ENCODE peak calls at places on chromosomes 13 and 19, in ten cellular contexts. L is adrenal gland; X is progenitor cell of endocrine pancreas; Z is neural progenitor cell; V is retinal pigment epithelial cell; J is upper lobe of right lung; Y is CD4-positive, alpha-beta T cell; K is uterus; N is A673; E is HL-60. O is an unnamed sample.

GRCh38 chr19:11166281-11167142 is 10.9 kb upstream of the SPC24 start:
- DNase-seq in N (no peak), L (no peak), J (no peak), Y (no peak), V (no peak), K (peak; percentile 62), E (no peak), Z (no peak), X (no peak), O (no peak)

GRCh38 chr13:110663044-110663443 is 42.9 kb downstream of the CARS2 start:
- DNase-seq in E (no peak), V (no peak), X (no peak), N (no peak), L (no peak), Z (no peak), Y (no peak), J (no peak), K (no peak), O (no peak)

GRCh38 chr13:37074703-37075102 is 15.2 kb upstream of the SUPT20H start:
- DNase-seq in E (no peak), J (no peak), N (peak; percentile 71), Y (no peak), L (no peak), Z (peak; percentile 24), V (no peak), K (no peak), X (no peak), O (no peak)

GRCh38 chr13:111899714-111900389 is 167.1 kb upstream of the SOX1 start:
- DNase-seq in L (no peak), J (no peak), Y (no peak), N (no peak), K (no peak), E (no peak), V (no peak), Z (no peak), X (no peak), O (no peak)

GRCh38 chr13:35857769-35858168 is 273.4 kb downstream of the DCLK1 start:
- DNase-seq in K (no peak), Y (no peak), Z (peak; percentile 71), L (peak; percentile 26), V (peak; percentile 58), J (no peak), N (no peak), E (no peak), X (no peak), O (no peak)

GRCh38 chr19:33441828-33442227 is 68.3 kb downstream of the CEBPG start:
- DNase-seq in E (no peak), K (no peak), Y (no peak), N (no peak), J (no peak), X (no peak), V (no peak), L (no peak), Z (no peak), O (no peak)

GRCh38 chr13:99871249-99871898 is 100.2 kb downstream of the ZIC5 start:
- DNase-seq in K (no peak), L (no peak), J (no peak), V (no peak), Y (no peak), E (no peak), Z (no peak), N (peak; percentile 55), X (no peak), O (no peak)

GRCh38 chr19:53961523-53962345 is 1.0 kb upstream of the CACNG8 start:
- DNase-seq in N (peak; percentile 72), E (no peak), J (no peak), Z (peak; percentile 28), Y (no peak), X (no peak), L (no peak), K (no peak), V (no peak), O (no peak)

GRCh38 chr19:2210206-2210605 is 25.9 kb downstream of the PLEKHJ1 start:
- DNase-seq in N (no peak), V (no peak), Y (no peak), K (no peak), J (no peak), L (no peak), Z (no peak), E (no peak), X (no peak), O (no peak)

GRCh38 chr13:97848886-97849285 is 104.6 kb upstream of the IPO5 start:
- DNase-seq in X (no peak), Y (no peak), J (no peak), N (no peak), E (no peak), V (no peak), K (no peak), Z (no peak), L (no peak), O (no peak)

GRCh38 chr19:24003537-24003936 is 83.5 kb upstream of the ZNF254 start:
- DNase-seq in X (no peak), N (no peak), J (no peak), V (no peak), E (no peak), Y (no peak), L (no peak), Z (no peak), K (no peak), O (no peak)

GRCh38 chr13:111210488-111210887 is 95.4 kb downstream of the ARHGEF7 start:
- DNase-seq in E (no peak), K (no peak), Y (no peak), V (peak; percentile 81), J (peak; percentile 81), X (no peak), L (no peak), Z (peak; percentile 45), N (peak; percentile 86), O (no peak)

GRCh38 chr13:32063622-32064233 is 32.2 kb downstream of the FRY start:
- DNase-seq in K (no peak), Y (no peak), Z (no peak), V (no peak), J (no peak), E (no peak), N (no peak), X (no peak), L (no peak), O (no peak)

GRCh38 chr13:32073180-32073864 is 41.7 kb downstream of the FRY start:
- DNase-seq in N (no peak), J (no peak), V (no peak), K (no peak), L (no peak), E (no peak), Z (no peak), Y (no peak), X (no peak), O (no peak)

GRCh38 chr13:32067149-32067961 is 35.8 kb downstream of the FRY start:
- DNase-seq in L (no peak), K (no peak), Y (no peak), Z (no peak), X (no peak), V (no peak), E (no peak), N (no peak), J (no peak), O (no peak)

DNA sequence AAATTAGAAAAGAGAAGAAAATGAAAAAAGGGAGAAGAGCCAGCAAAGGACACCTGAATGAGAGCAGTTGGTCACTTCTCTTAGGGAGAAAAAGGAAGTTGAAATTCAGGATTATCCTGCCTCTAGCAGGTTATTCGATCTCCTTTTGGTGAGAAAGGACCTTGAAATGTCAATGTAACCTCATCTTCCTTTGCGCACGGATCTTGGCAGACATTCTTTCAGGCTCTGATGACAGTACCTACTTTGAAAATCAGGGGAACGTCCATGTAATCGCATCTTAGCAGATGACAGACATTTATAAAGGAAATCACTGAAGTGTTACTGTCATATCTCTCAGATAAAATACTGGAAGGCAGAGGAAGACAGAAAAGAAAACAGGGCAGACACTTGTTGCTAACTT is 36.7 kb downstream of the FRY start:
- DNase-seq in E (no peak), Y (no peak), Z (no peak), L (no peak), J (no peak), V (no peak), K (no peak), N (no peak), X (no peak), O (no peak)
- TF ChIP-seq CTCF in E (no peak), Y (no peak), Z (no peak), L (no peak), J (no peak), V (no peak), K (no peak), N (no peak), X (no peak), O (no peak)

GRCh38 chr19:1151037-1151716 is 22.9 kb downstream of the SBNO2 start:
- DNase-seq in Y (no peak), N (no peak), Z (no peak), V (no peak), K (no peak), E (no peak), L (no peak), X (no peak), J (no peak), O (no peak)
- TF ChIP-seq CTCF in Y (no peak), N (no peak), Z (no peak), V (no peak), K (no peak), E (no peak), L (no peak), X (no peak), J (no peak), O (no peak)

DNA sequence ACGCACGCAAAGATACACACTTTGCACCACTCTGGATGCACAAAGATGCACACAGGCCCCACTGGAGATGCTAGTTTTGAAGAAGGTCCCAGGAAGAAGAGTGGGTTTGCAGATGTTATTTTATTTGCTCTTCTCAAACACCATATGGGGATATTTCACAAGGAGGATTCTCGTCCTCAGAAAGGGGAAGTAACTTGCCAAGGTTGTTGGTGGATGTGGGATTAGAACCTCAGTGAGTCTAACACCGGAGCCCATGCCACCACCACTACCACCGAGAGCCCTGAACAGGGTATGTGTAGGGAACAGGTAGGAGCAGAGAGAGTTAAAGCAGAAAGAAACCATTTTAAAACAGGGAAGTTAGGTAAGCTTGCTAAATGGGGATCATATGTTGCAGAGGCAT is 9.6 kb upstream of the CEACAM6 start:
- DNase-seq in Z (no peak), E (peak; percentile 28), J (no peak), L (no peak), Y (no peak), V (no peak), X (no peak), K (no peak), N (no peak), O (no peak)
- TF ChIP-seq CTCF in Z (no peak), E (no peak), J (no peak), L (no peak), Y (no peak), V (no peak), X (no peak), K (no peak), N (no peak), O (no peak)

DNA sequence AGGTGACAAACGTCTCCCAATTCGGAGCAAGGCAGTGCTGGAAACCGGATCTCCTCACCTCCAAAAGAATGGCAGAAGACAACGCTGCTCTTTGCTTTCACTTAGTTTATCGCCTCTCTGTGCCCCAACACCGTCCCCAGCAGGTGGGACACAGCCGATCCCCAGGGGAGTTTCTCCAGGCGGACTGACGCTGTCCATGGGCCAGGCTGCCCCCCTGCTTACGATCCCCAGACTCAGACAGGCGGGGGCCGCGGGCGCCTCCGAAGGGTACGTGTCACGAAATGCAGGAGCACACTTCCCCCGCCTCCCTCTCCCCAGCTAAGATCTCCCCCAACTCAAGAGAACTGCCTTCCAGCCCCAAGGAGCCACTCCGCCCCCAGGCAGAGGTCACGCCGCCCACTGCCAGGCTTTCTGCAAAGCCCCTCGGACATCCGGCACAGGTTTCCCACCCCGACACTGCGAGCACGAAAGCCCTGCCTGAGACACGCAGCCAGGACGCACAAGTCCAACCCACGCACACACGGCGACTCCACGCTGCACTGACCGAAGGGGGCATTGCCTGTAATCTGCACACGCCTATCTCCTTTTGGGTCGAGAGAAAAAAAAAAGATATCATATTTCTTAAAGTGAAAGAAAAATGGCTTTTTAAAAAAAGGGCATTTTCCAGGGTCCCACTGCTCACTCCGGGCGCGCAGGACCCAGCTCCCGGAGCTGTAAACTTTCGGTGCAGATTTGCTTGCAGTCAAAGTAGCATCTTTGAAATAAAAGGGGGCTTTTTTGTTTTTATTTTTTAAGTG is 1.9 kb downstream of the SPRY2 start:
- DNase-seq in N (peak; percentile 52), V (no peak), E (no peak), Z (peak; percentile 90), J (peak; percentile 91), L (peak; percentile 71), Y (no peak), X (peak; percentile 51), K (peak; percentile 50), O (no peak)
- TF ChIP-seq CTCF in N (peak; percentile 27), V (peak; percentile 4), E (no peak), Z (peak; percentile 10), J (peak; percentile 34), L (peak; percentile 19), Y (no peak), X (peak; percentile 17), K (no peak), O (no peak)

O was measured in CD14-positive monocyte.